ENCODE peak calls at places on chromosomes 12 and 14, in five cellular contexts. V, M, L, Z and R are unnamed samples.

GRCh38 chr12:65495233-65495632 is 216.8 kb downstream of the MSRB3 start:
- DNase-seq in V (no peak), M (no peak), L (no peak), Z (no peak), R (no peak)

GRCh38 chr14:103199141-103199540 is 75.9 kb downstream of the TNFAIP2 start:
- DNase-seq in V (no peak), M (no peak), L (no peak), Z (no peak), R (no peak)

GRCh38 chr12:68198490-68199086 is 27.0 kb downstream of the IL26 start:
- DNase-seq in V (no peak), M (no peak), L (no peak), Z (no peak), R (no peak)

GRCh38 chr12:47747115-47747514 is 11.6 kb downstream of the RAPGEF3 start:
- DNase-seq in V (no peak), M (no peak), L (no peak), Z (no peak), R (no peak)

GRCh38 chr12:114000861-114001260 is 34.7 kb upstream of the RBM19 start:
- DNase-seq in V (no peak), M (no peak), L (no peak), Z (no peak), R (no peak)

GRCh38 chr12:33588082-33588712 is 148.6 kb upstream of the SYT10 start:
- DNase-seq in V (no peak), M (peak), L (no peak), Z (no peak), R (no peak)

GRCh38 chr12:97941686-97942354 is 479.2 kb downstream of the RMST start:
- DNase-seq in V (no peak), M (no peak), L (no peak), Z (no peak), R (no peak)

GRCh38 chr12:92059976-92060375 is 85.7 kb downstream of the BTG1 start:
- DNase-seq in V (no peak), M (no peak), L (no peak), Z (no peak), R (no peak)

GRCh38 chr12:92012691-92013090 is 133.0 kb downstream of the BTG1 start:
- DNase-seq in V (no peak), M (no peak), L (no peak), Z (no peak), R (no peak)